ENCODE peak calls at places on chromosomes 3 and 15, in nine cellular contexts. X is SW480; U is neural crest cell; Z is ovary; M is left cardiac atrium; B is stimulated activated CD8-positive, alpha-beta memory T cell treated with anti-CD3 and anti-CD28 coated beads, Interleukin-4, amount 100 ng/mL, for 4 hours; O is HuH-7.5; Q is left ventricle myocardium inferior; G is choroid plexus epithelial cell. W is an unnamed sample.

GRCh38 chr3:122074621-122075265 is 19.6 kb downstream of the CD86 start:
- DNase-seq in X (no peak), U (no peak), Z (no peak), M (peak), B (no peak), O (no peak), Q (peak), G (no peak), W (peak)

GRCh38 chr15:62391565-62392262 is 226.6 kb upstream of the C2CD4B start:
- DNase-seq in X (peak), U (peak), Z (peak), M (peak), B (no peak), O (peak), Q (peak), G (peak), W (peak)

GRCh38 chr3:175149675-175150074 is 290.5 kb downstream of the NAALADL2 start:
- DNase-seq in X (peak), U (no peak), Z (no peak), M (no peak), B (no peak), O (no peak), Q (no peak), G (peak), W (no peak)

GRCh38 chr3:185813205-185813604 is 11.6 kb downstream of the IGF2BP2 start:
- DNase-seq in X (no peak), U (no peak), Z (no peak), M (no peak), B (no peak), O (no peak), Q (no peak), G (peak), W (no peak)

GRCh38 chr3:12707425-12707824 is 43.5 kb upstream of the RAF1 start:
- DNase-seq in X (no peak), U (no peak), Z (no peak), M (no peak), B (no peak), O (no peak), Q (no peak), G (peak), W (no peak)

GRCh38 chr3:32304510-32304909 is 66.0 kb downstream of the CMTM8 start:
- DNase-seq in X (no peak), U (no peak), Z (no peak), M (no peak), B (no peak), O (peak), Q (no peak), G (no peak), W (no peak)

GRCh38 chr15:49412821-49413220 is 10.2 kb upstream of the FGF7 start:
- DNase-seq in X (no peak), U (no peak), Z (no peak), M (no peak), B (no peak), O (no peak), Q (no peak), G (no peak), W (no peak)

GRCh38 chr3:157103280-157103679 is 56.7 kb downstream of the CCNL1 start:
- DNase-seq in X (no peak), U (no peak), Z (no peak), M (no peak), B (no peak), O (no peak), Q (no peak), G (no peak), W (no peak)

W was measured in ascending aorta.